ENCODE peak calls at places on chromosomes 12 and 14, in ten cellular contexts. One of them, this sample, is unnamed.
A peak's percentile ranks its signal among the peaks of the same experiment; 100 is the strongest.

GRCh38 chr12:20701106-20701505 is 6.0 kb downstream of the SLCO1C1 start:
- DNase-seq in GM12865: no peak
- DNase-seq in skeletal muscle cell: no peak
- DNase-seq in activated CD4-positive, alpha-beta T cell treated with anti-CD3 and anti-CD28 coated beads, Interleukin-2, amount 50 U/mL, for 24 hours: no peak
- DNase-seq in activated CD8-positive, alpha-beta memory T cell treated with anti-CD3 and anti-CD28 coated beads, Interleukin-2, amount 50 U/mL, for 48 hours: no peak
- DNase-seq in EL: no peak
- DNase-seq in dorsolateral prefrontal cortex: no peak
- DNase-seq in psoas muscle: no peak
- DNase-seq in AG08395: no peak
- DNase-seq in RPMI8226: no peak
- DNase-seq in this sample: no peak

GRCh38 chr14:73280903-73281302 is 43.6 kb downstream of the PAPLN start:
- DNase-seq in AG08395: no peak
- DNase-seq in activated CD4-positive, alpha-beta T cell treated with anti-CD3 and anti-CD28 coated beads, Interleukin-2, amount 50 U/mL, for 24 hours: no peak
- DNase-seq in activated CD8-positive, alpha-beta memory T cell treated with anti-CD3 and anti-CD28 coated beads, Interleukin-2, amount 50 U/mL, for 48 hours: no peak
- DNase-seq in dorsolateral prefrontal cortex: no peak
- DNase-seq in psoas muscle: no peak
- DNase-seq in skeletal muscle cell: no peak
- DNase-seq in GM12865: no peak
- DNase-seq in RPMI8226: no peak
- DNase-seq in EL: no peak
- DNase-seq in this sample: no peak

GRCh38 chr12:9911708-9912107 is 20.5 kb downstream of the CLEC2A start:
- DNase-seq in dorsolateral prefrontal cortex: no peak
- DNase-seq in psoas muscle: no peak
- DNase-seq in activated CD4-positive, alpha-beta T cell treated with anti-CD3 and anti-CD28 coated beads, Interleukin-2, amount 50 U/mL, for 24 hours: no peak
- DNase-seq in EL: no peak
- DNase-seq in activated CD8-positive, alpha-beta memory T cell treated with anti-CD3 and anti-CD28 coated beads, Interleukin-2, amount 50 U/mL, for 48 hours: no peak
- DNase-seq in RPMI8226: no peak
- DNase-seq in GM12865: no peak
- DNase-seq in AG08395: no peak
- DNase-seq in skeletal muscle cell: no peak
- DNase-seq in this sample: no peak

GRCh38 chr14:98957211-98958047 is 314.6 kb downstream of the BCL11B start:
- DNase-seq in RPMI8226: no peak
- DNase-seq in skeletal muscle cell: peak; percentile 56
- DNase-seq in AG08395: peak; percentile 91
- DNase-seq in psoas muscle: peak; percentile 75
- DNase-seq in activated CD8-positive, alpha-beta memory T cell treated with anti-CD3 and anti-CD28 coated beads, Interleukin-2, amount 50 U/mL, for 48 hours: peak; percentile 37
- DNase-seq in dorsolateral prefrontal cortex: no peak
- DNase-seq in activated CD4-positive, alpha-beta T cell treated with anti-CD3 and anti-CD28 coated beads, Interleukin-2, amount 50 U/mL, for 24 hours: no peak
- DNase-seq in EL: no peak
- DNase-seq in GM12865: no peak
- DNase-seq in this sample: no peak

GRCh38 chr14:104875412-104875751 is 10.3 kb downstream of the CEP170B start:
- DNase-seq in activated CD4-positive, alpha-beta T cell treated with anti-CD3 and anti-CD28 coated beads, Interleukin-2, amount 50 U/mL, for 24 hours: no peak
- DNase-seq in dorsolateral prefrontal cortex: no peak
- DNase-seq in EL: no peak
- DNase-seq in RPMI8226: no peak
- DNase-seq in psoas muscle: no peak
- DNase-seq in activated CD8-positive, alpha-beta memory T cell treated with anti-CD3 and anti-CD28 coated beads, Interleukin-2, amount 50 U/mL, for 48 hours: no peak
- DNase-seq in skeletal muscle cell: no peak
- DNase-seq in AG08395: no peak
- DNase-seq in GM12865: no peak
- DNase-seq in this sample: no peak

GRCh38 chr12:86260183-86260582 is 4.0 kb upstream of the MGAT4C start:
- DNase-seq in AG08395: no peak
- DNase-seq in psoas muscle: no peak
- DNase-seq in RPMI8226: no peak
- DNase-seq in dorsolateral prefrontal cortex: no peak
- DNase-seq in activated CD4-positive, alpha-beta T cell treated with anti-CD3 and anti-CD28 coated beads, Interleukin-2, amount 50 U/mL, for 24 hours: no peak
- DNase-seq in EL: no peak
- DNase-seq in activated CD8-positive, alpha-beta memory T cell treated with anti-CD3 and anti-CD28 coated beads, Interleukin-2, amount 50 U/mL, for 48 hours: no peak
- DNase-seq in GM12865: no peak
- DNase-seq in skeletal muscle cell: no peak
- DNase-seq in this sample: no peak

GRCh38 chr12:53067993-53068770 is 11.0 kb downstream of the SPRYD3 start:
- DNase-seq in AG08395: no peak
- DNase-seq in skeletal muscle cell: no peak
- DNase-seq in GM12865: no peak
- DNase-seq in activated CD4-positive, alpha-beta T cell treated with anti-CD3 and anti-CD28 coated beads, Interleukin-2, amount 50 U/mL, for 24 hours: no peak
- DNase-seq in psoas muscle: no peak
- DNase-seq in activated CD8-positive, alpha-beta memory T cell treated with anti-CD3 and anti-CD28 coated beads, Interleukin-2, amount 50 U/mL, for 48 hours: no peak
- DNase-seq in EL: no peak
- DNase-seq in RPMI8226: no peak
- DNase-seq in dorsolateral prefrontal cortex: no peak
- DNase-seq in this sample: no peak

GRCh38 chr12:40104461-40105264 is 1.2 kb downstream of the SLC2A13 start:
- DNase-seq in RPMI8226: no peak
- DNase-seq in GM12865: peak; percentile 11
- DNase-seq in AG08395: no peak
- DNase-seq in skeletal muscle cell: no peak
- DNase-seq in EL: no peak
- DNase-seq in activated CD8-positive, alpha-beta memory T cell treated with anti-CD3 and anti-CD28 coated beads, Interleukin-2, amount 50 U/mL, for 48 hours: no peak
- DNase-seq in psoas muscle: no peak
- DNase-seq in dorsolateral prefrontal cortex: no peak
- DNase-seq in activated CD4-positive, alpha-beta T cell treated with anti-CD3 and anti-CD28 coated beads, Interleukin-2, amount 50 U/mL, for 24 hours: no peak
- DNase-seq in this sample: no peak

GRCh38 chr12:108744021-108744897 is 12.9 kb upstream of the CORO1C start:
- DNase-seq in activated CD4-positive, alpha-beta T cell treated with anti-CD3 and anti-CD28 coated beads, Interleukin-2, amount 50 U/mL, for 24 hours: no peak
- DNase-seq in dorsolateral prefrontal cortex: no peak
- DNase-seq in AG08395: no peak
- DNase-seq in EL: no peak
- DNase-seq in RPMI8226: no peak
- DNase-seq in GM12865: no peak
- DNase-seq in skeletal muscle cell: no peak
- DNase-seq in psoas muscle: no peak
- DNase-seq in activated CD8-positive, alpha-beta memory T cell treated with anti-CD3 and anti-CD28 coated beads, Interleukin-2, amount 50 U/mL, for 48 hours: no peak
- DNase-seq in this sample: no peak

GRCh38 chr14:94864421-94865195 is 94.7 kb upstream of the GSC start:
- DNase-seq in skeletal muscle cell: no peak
- DNase-seq in AG08395: peak; percentile 6
- DNase-seq in GM12865: no peak
- DNase-seq in EL: no peak
- DNase-seq in RPMI8226: no peak
- DNase-seq in dorsolateral prefrontal cortex: no peak
- DNase-seq in activated CD8-positive, alpha-beta memory T cell treated with anti-CD3 and anti-CD28 coated beads, Interleukin-2, amount 50 U/mL, for 48 hours: no peak
- DNase-seq in psoas muscle: no peak
- DNase-seq in activated CD4-positive, alpha-beta T cell treated with anti-CD3 and anti-CD28 coated beads, Interleukin-2, amount 50 U/mL, for 24 hours: no peak
- DNase-seq in this sample: no peak

GRCh38 chr14:102325791-102326345 is 6.3 kb downstream of the ZNF839 start:
- DNase-seq in RPMI8226: no peak
- DNase-seq in EL: no peak
- DNase-seq in dorsolateral prefrontal cortex: no peak
- DNase-seq in psoas muscle: no peak
- DNase-seq in GM12865: no peak
- DNase-seq in AG08395: no peak
- DNase-seq in activated CD4-positive, alpha-beta T cell treated with anti-CD3 and anti-CD28 coated beads, Interleukin-2, amount 50 U/mL, for 24 hours: no peak
- DNase-seq in skeletal muscle cell: no peak
- DNase-seq in activated CD8-positive, alpha-beta memory T cell treated with anti-CD3 and anti-CD28 coated beads, Interleukin-2, amount 50 U/mL, for 48 hours: no peak
- DNase-seq in this sample: no peak

GRCh38 chr14:35991356-35991755 is 165.2 kb downstream of the BRMS1L start:
- DNase-seq in psoas muscle: no peak
- DNase-seq in RPMI8226: no peak
- DNase-seq in AG08395: no peak
- DNase-seq in skeletal muscle cell: no peak
- DNase-seq in EL: no peak
- DNase-seq in activated CD8-positive, alpha-beta memory T cell treated with anti-CD3 and anti-CD28 coated beads, Interleukin-2, amount 50 U/mL, for 48 hours: no peak
- DNase-seq in activated CD4-positive, alpha-beta T cell treated with anti-CD3 and anti-CD28 coated beads, Interleukin-2, amount 50 U/mL, for 24 hours: no peak
- DNase-seq in GM12865: no peak
- DNase-seq in dorsolateral prefrontal cortex: no peak
- DNase-seq in this sample: no peak

GRCh38 chr12:6952121-6952859 is 1.1 kb downstream of the PTPN6 start:
- DNase-seq in RPMI8226: no peak
- DNase-seq in EL: no peak
- DNase-seq in skeletal muscle cell: no peak
- DNase-seq in activated CD4-positive, alpha-beta T cell treated with anti-CD3 and anti-CD28 coated beads, Interleukin-2, amount 50 U/mL, for 24 hours: no peak
- DNase-seq in psoas muscle: peak; percentile 44
- DNase-seq in GM12865: no peak
- DNase-seq in dorsolateral prefrontal cortex: no peak
- DNase-seq in AG08395: no peak
- DNase-seq in activated CD8-positive, alpha-beta memory T cell treated with anti-CD3 and anti-CD28 coated beads, Interleukin-2, amount 50 U/mL, for 48 hours: peak; percentile 69
- DNase-seq in this sample: no peak

GRCh38 chr14:92956961-92957360 is 34.0 kb downstream of the CHGA start:
- DNase-seq in EL: no peak
- DNase-seq in AG08395: no peak
- DNase-seq in dorsolateral prefrontal cortex: no peak
- DNase-seq in activated CD8-positive, alpha-beta memory T cell treated with anti-CD3 and anti-CD28 coated beads, Interleukin-2, amount 50 U/mL, for 48 hours: no peak
- DNase-seq in psoas muscle: no peak
- DNase-seq in GM12865: no peak
- DNase-seq in RPMI8226: no peak
- DNase-seq in skeletal muscle cell: no peak
- DNase-seq in activated CD4-positive, alpha-beta T cell treated with anti-CD3 and anti-CD28 coated beads, Interleukin-2, amount 50 U/mL, for 24 hours: no peak
- DNase-seq in this sample: no peak

GRCh38 chr14:105050551-105050897 is 14.7 kb downstream of the GPR132 start:
- DNase-seq in psoas muscle: peak; percentile 60
- DNase-seq in RPMI8226: no peak
- DNase-seq in AG08395: peak; percentile 38
- DNase-seq in GM12865: no peak
- DNase-seq in skeletal muscle cell: no peak
- DNase-seq in activated CD4-positive, alpha-beta T cell treated with anti-CD3 and anti-CD28 coated beads, Interleukin-2, amount 50 U/mL, for 24 hours: no peak
- DNase-seq in dorsolateral prefrontal cortex: no peak
- DNase-seq in activated CD8-positive, alpha-beta memory T cell treated with anti-CD3 and anti-CD28 coated beads, Interleukin-2, amount 50 U/mL, for 48 hours: no peak
- DNase-seq in EL: peak; percentile 67
- DNase-seq in this sample: no peak

GRCh38 chr14:69090187-69090789 is 62.6 kb downstream of the DCAF5 start:
- DNase-seq in activated CD4-positive, alpha-beta T cell treated with anti-CD3 and anti-CD28 coated beads, Interleukin-2, amount 50 U/mL, for 24 hours: no peak
- DNase-seq in activated CD8-positive, alpha-beta memory T cell treated with anti-CD3 and anti-CD28 coated beads, Interleukin-2, amount 50 U/mL, for 48 hours: no peak
- DNase-seq in skeletal muscle cell: no peak
- DNase-seq in dorsolateral prefrontal cortex: no peak
- DNase-seq in GM12865: peak; percentile 46
- DNase-seq in AG08395: peak; percentile 29
- DNase-seq in psoas muscle: no peak
- DNase-seq in RPMI8226: peak; percentile 20
- DNase-seq in EL: peak; percentile 43
- DNase-seq in this sample: no peak

GRCh38 chr14:61549425-61549824 is 145.9 kb upstream of the HIF1A start:
- DNase-seq in EL: peak; percentile 44
- DNase-seq in RPMI8226: no peak
- DNase-seq in psoas muscle: no peak
- DNase-seq in GM12865: no peak
- DNase-seq in activated CD8-positive, alpha-beta memory T cell treated with anti-CD3 and anti-CD28 coated beads, Interleukin-2, amount 50 U/mL, for 48 hours: no peak
- DNase-seq in skeletal muscle cell: peak; percentile 88
- DNase-seq in AG08395: no peak
- DNase-seq in activated CD4-positive, alpha-beta T cell treated with anti-CD3 and anti-CD28 coated beads, Interleukin-2, amount 50 U/mL, for 24 hours: no peak
- DNase-seq in dorsolateral prefrontal cortex: no peak
- DNase-seq in this sample: no peak

GRCh38 chr14:89892953-89893352 is 61.6 kb downstream of the EFCAB11 start:
- DNase-seq in RPMI8226: no peak
- DNase-seq in GM12865: no peak
- DNase-seq in activated CD8-positive, alpha-beta memory T cell treated with anti-CD3 and anti-CD28 coated beads, Interleukin-2, amount 50 U/mL, for 48 hours: no peak
- DNase-seq in EL: no peak
- DNase-seq in skeletal muscle cell: no peak
- DNase-seq in psoas muscle: no peak
- DNase-seq in dorsolateral prefrontal cortex: no peak
- DNase-seq in AG08395: no peak
- DNase-seq in activated CD4-positive, alpha-beta T cell treated with anti-CD3 and anti-CD28 coated beads, Interleukin-2, amount 50 U/mL, for 24 hours: no peak
- DNase-seq in this sample: no peak

GRCh38 chr14:67010602-67011001 is 178.6 kb upstream of the GARIN2 start:
- DNase-seq in EL: no peak
- DNase-seq in activated CD4-positive, alpha-beta T cell treated with anti-CD3 and anti-CD28 coated beads, Interleukin-2, amount 50 U/mL, for 24 hours: no peak
- DNase-seq in psoas muscle: no peak
- DNase-seq in activated CD8-positive, alpha-beta memory T cell treated with anti-CD3 and anti-CD28 coated beads, Interleukin-2, amount 50 U/mL, for 48 hours: no peak
- DNase-seq in AG08395: no peak
- DNase-seq in skeletal muscle cell: no peak
- DNase-seq in RPMI8226: no peak
- DNase-seq in dorsolateral prefrontal cortex: no peak
- DNase-seq in GM12865: peak; percentile 18
- DNase-seq in this sample: no peak

GRCh38 chr12:56257071-56257470 is 1.1 kb downstream of the ANKRD52 start:
- DNase-seq in GM12865: no peak
- DNase-seq in psoas muscle: no peak
- DNase-seq in skeletal muscle cell: no peak
- DNase-seq in activated CD4-positive, alpha-beta T cell treated with anti-CD3 and anti-CD28 coated beads, Interleukin-2, amount 50 U/mL, for 24 hours: no peak
- DNase-seq in EL: no peak
- DNase-seq in dorsolateral prefrontal cortex: no peak
- DNase-seq in RPMI8226: no peak
- DNase-seq in activated CD8-positive, alpha-beta memory T cell treated with anti-CD3 and anti-CD28 coated beads, Interleukin-2, amount 50 U/mL, for 48 hours: no peak
- DNase-seq in AG08395: no peak
- DNase-seq in this sample: no peak

GRCh38 chr14:103692871-103693270 is 22.4 kb downstream of the XRCC3 start:
- DNase-seq in activated CD4-positive, alpha-beta T cell treated with anti-CD3 and anti-CD28 coated beads, Interleukin-2, amount 50 U/mL, for 24 hours: no peak
- DNase-seq in EL: no peak
- DNase-seq in activated CD8-positive, alpha-beta memory T cell treated with anti-CD3 and anti-CD28 coated beads, Interleukin-2, amount 50 U/mL, for 48 hours: no peak
- DNase-seq in AG08395: no peak
- DNase-seq in GM12865: no peak
- DNase-seq in dorsolateral prefrontal cortex: no peak
- DNase-seq in psoas muscle: no peak
- DNase-seq in skeletal muscle cell: no peak
- DNase-seq in RPMI8226: no peak
- DNase-seq in this sample: no peak

GRCh38 chr12:93786669-93787397 is 109.7 kb downstream of the CRADD start:
- DNase-seq in EL: peak; percentile 58
- DNase-seq in AG08395: no peak
- DNase-seq in RPMI8226: no peak
- DNase-seq in activated CD4-positive, alpha-beta T cell treated with anti-CD3 and anti-CD28 coated beads, Interleukin-2, amount 50 U/mL, for 24 hours: no peak
- DNase-seq in psoas muscle: no peak
- DNase-seq in dorsolateral prefrontal cortex: no peak
- DNase-seq in skeletal muscle cell: no peak
- DNase-seq in GM12865: no peak
- DNase-seq in activated CD8-positive, alpha-beta memory T cell treated with anti-CD3 and anti-CD28 coated beads, Interleukin-2, amount 50 U/mL, for 48 hours: no peak
- DNase-seq in this sample: peak; percentile 34

GRCh38 chr14:80266930-80267329 is 55.6 kb upstream of the DIO2 start:
- DNase-seq in psoas muscle: no peak
- DNase-seq in RPMI8226: no peak
- DNase-seq in activated CD8-positive, alpha-beta memory T cell treated with anti-CD3 and anti-CD28 coated beads, Interleukin-2, amount 50 U/mL, for 48 hours: no peak
- DNase-seq in GM12865: no peak
- DNase-seq in activated CD4-positive, alpha-beta T cell treated with anti-CD3 and anti-CD28 coated beads, Interleukin-2, amount 50 U/mL, for 24 hours: no peak
- DNase-seq in dorsolateral prefrontal cortex: no peak
- DNase-seq in EL: no peak
- DNase-seq in skeletal muscle cell: no peak
- DNase-seq in AG08395: no peak
- DNase-seq in this sample: no peak

GRCh38 chr14:58395815-58396626 is at the start of gene TOMM20L:
- DNase-seq in EL: peak; percentile 80
- DNase-seq in GM12865: peak; percentile 83
- DNase-seq in AG08395: peak; percentile 86
- DNase-seq in skeletal muscle cell: no peak
- DNase-seq in RPMI8226: peak; percentile 82
- DNase-seq in activated CD8-positive, alpha-beta memory T cell treated with anti-CD3 and anti-CD28 coated beads, Interleukin-2, amount 50 U/mL, for 48 hours: peak; percentile 91
- DNase-seq in activated CD4-positive, alpha-beta T cell treated with anti-CD3 and anti-CD28 coated beads, Interleukin-2, amount 50 U/mL, for 24 hours: peak; percentile 41
- DNase-seq in psoas muscle: peak; percentile 83
- DNase-seq in dorsolateral prefrontal cortex: no peak
- DNase-seq in this sample: no peak

GRCh38 chr12:53699673-53700015 is 23.8 kb upstream of the ATP5MC2 start:
- DNase-seq in AG08395: no peak
- DNase-seq in activated CD4-positive, alpha-beta T cell treated with anti-CD3 and anti-CD28 coated beads, Interleukin-2, amount 50 U/mL, for 24 hours: no peak
- DNase-seq in activated CD8-positive, alpha-beta memory T cell treated with anti-CD3 and anti-CD28 coated beads, Interleukin-2, amount 50 U/mL, for 48 hours: no peak
- DNase-seq in skeletal muscle cell: no peak
- DNase-seq in psoas muscle: no peak
- DNase-seq in GM12865: no peak
- DNase-seq in EL: no peak
- DNase-seq in RPMI8226: no peak
- DNase-seq in dorsolateral prefrontal cortex: no peak
- DNase-seq in this sample: no peak

GRCh38 chr14:75877884-75878283 is 103.9 kb downstream of the TGFB3 start:
- DNase-seq in GM12865: no peak
- DNase-seq in psoas muscle: no peak
- DNase-seq in dorsolateral prefrontal cortex: no peak
- DNase-seq in activated CD4-positive, alpha-beta T cell treated with anti-CD3 and anti-CD28 coated beads, Interleukin-2, amount 50 U/mL, for 24 hours: no peak
- DNase-seq in EL: no peak
- DNase-seq in RPMI8226: no peak
- DNase-seq in skeletal muscle cell: no peak
- DNase-seq in AG08395: no peak
- DNase-seq in activated CD8-positive, alpha-beta memory T cell treated with anti-CD3 and anti-CD28 coated beads, Interleukin-2, amount 50 U/mL, for 48 hours: no peak
- DNase-seq in this sample: no peak

GRCh38 chr12:119788783-119789182 is 88.3 kb downstream of the CIT start:
- DNase-seq in activated CD8-positive, alpha-beta memory T cell treated with anti-CD3 and anti-CD28 coated beads, Interleukin-2, amount 50 U/mL, for 48 hours: no peak
- DNase-seq in activated CD4-positive, alpha-beta T cell treated with anti-CD3 and anti-CD28 coated beads, Interleukin-2, amount 50 U/mL, for 24 hours: no peak
- DNase-seq in dorsolateral prefrontal cortex: no peak
- DNase-seq in skeletal muscle cell: no peak
- DNase-seq in psoas muscle: no peak
- DNase-seq in GM12865: no peak
- DNase-seq in RPMI8226: no peak
- DNase-seq in EL: peak; percentile 11
- DNase-seq in AG08395: peak; percentile 47
- DNase-seq in this sample: no peak

GRCh38 chr12:79934309-79935020 is 432 bp downstream of the PPP1R12A start:
- DNase-seq in dorsolateral prefrontal cortex: peak; percentile 55
- DNase-seq in psoas muscle: no peak
- DNase-seq in RPMI8226: no peak
- DNase-seq in activated CD8-positive, alpha-beta memory T cell treated with anti-CD3 and anti-CD28 coated beads, Interleukin-2, amount 50 U/mL, for 48 hours: no peak
- DNase-seq in skeletal muscle cell: no peak
- DNase-seq in GM12865: no peak
- DNase-seq in EL: peak; percentile 48
- DNase-seq in AG08395: peak; percentile 30
- DNase-seq in activated CD4-positive, alpha-beta T cell treated with anti-CD3 and anti-CD28 coated beads, Interleukin-2, amount 50 U/mL, for 24 hours: peak; percentile 19
- DNase-seq in this sample: no peak

This sample was measured in HS-5.